ENCODE peak calls at places on chromosome 3, in seven cellular contexts. One of them, this sample, is unnamed.

GRCh38 chr3:107676469-107677309 is 153.9 kb downstream of the BBX start:
- DNase-seq in gastrocnemius medialis: no peak
- DNase-seq in K562: no peak
- DNase-seq in adrenal gland: no peak
- DNase-seq in cardiac muscle cell: peak; percentile 43
- DNase-seq in testis: no peak
- DNase-seq in CD4-positive, alpha-beta memory T cell: peak; percentile 33
- DNase-seq in this sample: no peak

GRCh38 chr3:194979173-194979572 is 291.8 kb downstream of the XXYLT1 start:
- DNase-seq in adrenal gland: no peak
- DNase-seq in cardiac muscle cell: no peak
- DNase-seq in CD4-positive, alpha-beta memory T cell: no peak
- DNase-seq in gastrocnemius medialis: no peak
- DNase-seq in testis: no peak
- DNase-seq in K562: no peak
- DNase-seq in this sample: no peak

GRCh38 chr3:179181993-179182551 is 33.9 kb downstream of the PIK3CA start:
- DNase-seq in K562: no peak
- DNase-seq in CD4-positive, alpha-beta memory T cell: no peak
- DNase-seq in cardiac muscle cell: no peak
- DNase-seq in gastrocnemius medialis: no peak
- DNase-seq in adrenal gland: no peak
- DNase-seq in testis: no peak
- DNase-seq in this sample: peak; percentile 49

GRCh38 chr3:136577791-136578190 is 174.4 kb downstream of the STAG1 start:
- DNase-seq in gastrocnemius medialis: no peak
- DNase-seq in cardiac muscle cell: no peak
- DNase-seq in CD4-positive, alpha-beta memory T cell: no peak
- DNase-seq in adrenal gland: no peak
- DNase-seq in testis: no peak
- DNase-seq in K562: peak; percentile 51
- DNase-seq in this sample: no peak

GRCh38 chr3:117903226-117903625 is 1131.4 kb downstream of the IGSF11 start:
- DNase-seq in adrenal gland: no peak
- DNase-seq in K562: no peak
- DNase-seq in gastrocnemius medialis: no peak
- DNase-seq in testis: no peak
- DNase-seq in CD4-positive, alpha-beta memory T cell: no peak
- DNase-seq in cardiac muscle cell: no peak
- DNase-seq in this sample: no peak

GRCh38 chr3:30135190-30135589 is 471.2 kb upstream of the TGFBR2 start:
- DNase-seq in K562: no peak
- DNase-seq in gastrocnemius medialis: no peak
- DNase-seq in adrenal gland: no peak
- DNase-seq in cardiac muscle cell: no peak
- DNase-seq in CD4-positive, alpha-beta memory T cell: no peak
- DNase-seq in testis: no peak
- DNase-seq in this sample: no peak

GRCh38 chr3:109707642-109708041 is 370.3 kb upstream of the DPPA4 start:
- DNase-seq in K562: no peak
- DNase-seq in cardiac muscle cell: no peak
- DNase-seq in gastrocnemius medialis: no peak
- DNase-seq in testis: no peak
- DNase-seq in CD4-positive, alpha-beta memory T cell: no peak
- DNase-seq in adrenal gland: no peak
- DNase-seq in this sample: no peak

GRCh38 chr3:146543461-146544012 is 870 bp downstream of the PLSCR1 start:
- DNase-seq in gastrocnemius medialis: no peak
- DNase-seq in CD4-positive, alpha-beta memory T cell: no peak
- DNase-seq in K562: peak; percentile 31
- DNase-seq in testis: peak; percentile 54
- DNase-seq in cardiac muscle cell: peak; percentile 25
- DNase-seq in adrenal gland: peak; percentile 27
- DNase-seq in this sample: no peak

GRCh38 chr3:174101244-174101643 is 703.7 kb downstream of the NLGN1 start:
- DNase-seq in testis: no peak
- DNase-seq in cardiac muscle cell: no peak
- DNase-seq in K562: no peak
- DNase-seq in adrenal gland: no peak
- DNase-seq in CD4-positive, alpha-beta memory T cell: no peak
- DNase-seq in gastrocnemius medialis: no peak
- DNase-seq in this sample: no peak

GRCh38 chr3:55570361-55570760 is 83.3 kb upstream of the WNT5A start:
- DNase-seq in cardiac muscle cell: no peak
- DNase-seq in K562: no peak
- DNase-seq in CD4-positive, alpha-beta memory T cell: no peak
- DNase-seq in gastrocnemius medialis: no peak
- DNase-seq in adrenal gland: no peak
- DNase-seq in testis: no peak
- DNase-seq in this sample: no peak

GRCh38 chr3:31358473-31359075 is 174.2 kb upstream of the STT3B start:
- DNase-seq in CD4-positive, alpha-beta memory T cell: no peak
- DNase-seq in cardiac muscle cell: no peak
- DNase-seq in K562: no peak
- DNase-seq in adrenal gland: no peak
- DNase-seq in testis: no peak
- DNase-seq in gastrocnemius medialis: no peak
- DNase-seq in this sample: no peak

GRCh38 chr3:124172846-124173245 is 180.9 kb upstream of the ROPN1 start:
- DNase-seq in testis: no peak
- DNase-seq in cardiac muscle cell: no peak
- DNase-seq in adrenal gland: no peak
- DNase-seq in K562: no peak
- DNase-seq in gastrocnemius medialis: no peak
- DNase-seq in CD4-positive, alpha-beta memory T cell: no peak
- DNase-seq in this sample: no peak

GRCh38 chr3:191051037-191051436 is 148.0 kb upstream of the OSTN start:
- DNase-seq in cardiac muscle cell: peak; percentile 50
- DNase-seq in CD4-positive, alpha-beta memory T cell: no peak
- DNase-seq in adrenal gland: no peak
- DNase-seq in K562: no peak
- DNase-seq in testis: no peak
- DNase-seq in gastrocnemius medialis: no peak
- DNase-seq in this sample: peak; percentile 18

GRCh38 chr3:187367561-187368103 is 553 bp upstream of the RTP4 start:
- DNase-seq in K562: no peak
- DNase-seq in testis: no peak
- DNase-seq in gastrocnemius medialis: no peak
- DNase-seq in CD4-positive, alpha-beta memory T cell: no peak
- DNase-seq in cardiac muscle cell: no peak
- DNase-seq in adrenal gland: no peak
- DNase-seq in this sample: no peak

GRCh38 chr3:185060655-185061054 is 92.2 kb downstream of the C3orf70 start:
- DNase-seq in CD4-positive, alpha-beta memory T cell: no peak
- DNase-seq in gastrocnemius medialis: no peak
- DNase-seq in K562: no peak
- DNase-seq in testis: no peak
- DNase-seq in cardiac muscle cell: no peak
- DNase-seq in adrenal gland: no peak
- DNase-seq in this sample: no peak

GRCh38 chr3:195063596-195064193 is 207.3 kb downstream of the XXYLT1 start:
- DNase-seq in testis: no peak
- DNase-seq in CD4-positive, alpha-beta memory T cell: no peak
- DNase-seq in cardiac muscle cell: no peak
- DNase-seq in K562: no peak
- DNase-seq in gastrocnemius medialis: no peak
- DNase-seq in adrenal gland: no peak
- DNase-seq in this sample: no peak

GRCh38 chr3:36944012-36944640 is 728 bp downstream of the TRANK1 start:
- DNase-seq in adrenal gland: peak; percentile 44
- DNase-seq in CD4-positive, alpha-beta memory T cell: peak; percentile 34
- DNase-seq in K562: no peak
- DNase-seq in testis: peak; percentile 57
- DNase-seq in gastrocnemius medialis: no peak
- DNase-seq in cardiac muscle cell: peak; percentile 35
- DNase-seq in this sample: peak; percentile 42

GRCh38 chr3:142935963-142936362 is 27.5 kb downstream of the PAQR9 start:
- DNase-seq in cardiac muscle cell: no peak
- DNase-seq in CD4-positive, alpha-beta memory T cell: no peak
- DNase-seq in K562: no peak
- DNase-seq in testis: no peak
- DNase-seq in adrenal gland: no peak
- DNase-seq in gastrocnemius medialis: no peak
- DNase-seq in this sample: no peak

GRCh38 chr3:114179575-114179974 is 723 bp upstream of the DRD3 start:
- DNase-seq in CD4-positive, alpha-beta memory T cell: peak; percentile 14
- DNase-seq in testis: no peak
- DNase-seq in gastrocnemius medialis: no peak
- DNase-seq in K562: no peak
- DNase-seq in adrenal gland: no peak
- DNase-seq in cardiac muscle cell: peak; percentile 21
- DNase-seq in this sample: peak; percentile 40

GRCh38 chr3:137926991-137927390 is 83.0 kb upstream of the CLDN18 start:
- DNase-seq in K562: no peak
- DNase-seq in gastrocnemius medialis: no peak
- DNase-seq in adrenal gland: no peak
- DNase-seq in testis: no peak
- DNase-seq in cardiac muscle cell: no peak
- DNase-seq in CD4-positive, alpha-beta memory T cell: no peak
- DNase-seq in this sample: no peak

GRCh38 chr3:137925080-137925479 is 84.9 kb upstream of the CLDN18 start:
- DNase-seq in gastrocnemius medialis: no peak
- DNase-seq in testis: no peak
- DNase-seq in CD4-positive, alpha-beta memory T cell: no peak
- DNase-seq in K562: no peak
- DNase-seq in adrenal gland: no peak
- DNase-seq in cardiac muscle cell: no peak
- DNase-seq in this sample: no peak

GRCh38 chr3:137924628-137925027 is 85.3 kb upstream of the CLDN18 start:
- DNase-seq in adrenal gland: no peak
- DNase-seq in cardiac muscle cell: no peak
- DNase-seq in K562: no peak
- DNase-seq in gastrocnemius medialis: no peak
- DNase-seq in testis: no peak
- DNase-seq in CD4-positive, alpha-beta memory T cell: no peak
- DNase-seq in this sample: no peak
- H3K27me3 ChIP-seq in adrenal gland: no peaks in the 10 kb centered on the region
- H3K27me3 ChIP-seq in cardiac muscle cell: peaks cover 16% of the 10 kb centered on the region
- H3K27me3 ChIP-seq in K562: no peaks in the 10 kb centered on the region
- H3K27me3 ChIP-seq in gastrocnemius medialis: no peaks in the 10 kb centered on the region
- H3K27me3 ChIP-seq in testis: no peaks in the 10 kb centered on the region
- H3K27me3 ChIP-seq in CD4-positive, alpha-beta memory T cell: no peaks in the 10 kb centered on the region
- H3K27me3 ChIP-seq in this sample: peaks cover 5% of the 10 kb centered on the region

DNA sequence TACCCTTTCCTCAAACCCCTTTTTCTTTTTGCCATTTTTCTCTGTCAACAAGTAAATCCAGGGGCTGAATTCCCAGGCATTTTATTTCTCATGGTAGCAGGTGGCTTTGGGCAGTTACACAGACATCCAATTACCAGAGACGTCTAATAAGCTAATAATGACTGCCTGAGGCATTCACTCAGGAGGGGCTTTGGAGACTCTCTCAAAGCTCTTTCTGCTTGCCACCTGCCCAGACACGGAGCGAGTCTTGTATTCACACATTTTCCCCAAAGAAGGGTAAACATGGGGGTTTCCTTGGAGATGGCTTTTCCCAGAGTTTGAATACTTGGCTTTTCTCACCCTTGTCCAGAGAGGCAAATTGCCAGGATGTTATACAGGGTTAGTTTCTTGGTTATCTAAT is 132.5 kb downstream of the DIPK2A start:
- DNase-seq in gastrocnemius medialis: no peak
- DNase-seq in CD4-positive, alpha-beta memory T cell: no peak
- DNase-seq in K562: no peak
- DNase-seq in cardiac muscle cell: no peak
- DNase-seq in adrenal gland: no peak
- DNase-seq in testis: no peak
- DNase-seq in this sample: peak; percentile 41
- H3K27me3 ChIP-seq in gastrocnemius medialis: no peaks in the 10 kb centered on the region
- H3K27me3 ChIP-seq in CD4-positive, alpha-beta memory T cell: no peaks in the 10 kb centered on the region
- H3K27me3 ChIP-seq in K562: no peaks in the 10 kb centered on the region
- H3K27me3 ChIP-seq in cardiac muscle cell: no peaks in the 10 kb centered on the region
- H3K27me3 ChIP-seq in adrenal gland: no peaks in the 10 kb centered on the region
- H3K27me3 ChIP-seq in testis: no peaks in the 10 kb centered on the region
- H3K27me3 ChIP-seq in this sample: no peaks in the 10 kb centered on the region

DNA sequence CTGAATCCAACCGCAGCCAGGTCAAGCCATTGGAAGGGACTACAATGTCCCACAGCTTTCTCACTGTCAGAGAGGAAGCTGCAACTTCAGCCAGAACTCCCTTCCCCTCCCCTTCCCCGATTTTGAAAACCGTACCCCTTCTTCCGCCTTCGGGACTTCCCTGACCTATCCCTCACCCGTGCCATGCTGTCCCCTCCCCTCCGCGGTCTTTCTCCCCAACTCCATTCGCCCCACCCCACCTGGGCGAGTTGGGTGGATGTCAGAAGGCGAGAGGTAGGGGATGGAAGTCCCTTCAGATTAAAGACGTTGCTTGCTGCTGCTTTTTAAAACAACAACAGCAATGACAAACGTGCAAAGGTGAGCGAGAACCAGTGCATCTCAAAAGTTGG is 723 bp downstream of the CPNE4 start:
- DNase-seq in adrenal gland: no peak
- DNase-seq in CD4-positive, alpha-beta memory T cell: no peak
- DNase-seq in K562: no peak
- DNase-seq in cardiac muscle cell: no peak
- DNase-seq in gastrocnemius medialis: no peak
- DNase-seq in testis: no peak
- DNase-seq in this sample: no peak
- H3K27me3 ChIP-seq in adrenal gland: peaks cover 26% of the 10 kb centered on the region
- H3K27me3 ChIP-seq in CD4-positive, alpha-beta memory T cell: peaks cover 31% of the 10 kb centered on the region
- H3K27me3 ChIP-seq in K562: no peaks in the 10 kb centered on the region
- H3K27me3 ChIP-seq in cardiac muscle cell: peaks cover 45% of the 10 kb centered on the region
- H3K27me3 ChIP-seq in gastrocnemius medialis: peaks cover 36% of the 10 kb centered on the region
- H3K27me3 ChIP-seq in testis: no peaks in the 10 kb centered on the region
- H3K27me3 ChIP-seq in this sample: peaks cover 44% of the 10 kb centered on the region

GRCh38 chr3:196322-197153 is at the start of gene CHL1:
- DNase-seq in CD4-positive, alpha-beta memory T cell: no peak
- DNase-seq in adrenal gland: no peak
- DNase-seq in K562: no peak
- DNase-seq in gastrocnemius medialis: no peak
- DNase-seq in cardiac muscle cell: peak; percentile 46
- DNase-seq in testis: peak; percentile 33
- DNase-seq in this sample: peak; percentile 70

GRCh38 chr3:192215-192929 is 4.2 kb upstream of the CHL1 start:
- DNase-seq in cardiac muscle cell: no peak
- DNase-seq in gastrocnemius medialis: no peak
- DNase-seq in testis: peak; percentile 23
- DNase-seq in CD4-positive, alpha-beta memory T cell: no peak
- DNase-seq in K562: no peak
- DNase-seq in adrenal gland: no peak
- DNase-seq in this sample: no peak

GRCh38 chr3:195662-196061 is 901 bp upstream of the CHL1 start:
- DNase-seq in K562: no peak
- DNase-seq in adrenal gland: no peak
- DNase-seq in cardiac muscle cell: no peak
- DNase-seq in gastrocnemius medialis: no peak
- DNase-seq in CD4-positive, alpha-beta memory T cell: no peak
- DNase-seq in testis: no peak
- DNase-seq in this sample: no peak

GRCh38 chr3:194006-194405 is 2.6 kb upstream of the CHL1 start:
- DNase-seq in K562: no peak
- DNase-seq in cardiac muscle cell: no peak
- DNase-seq in testis: no peak
- DNase-seq in CD4-positive, alpha-beta memory T cell: no peak
- DNase-seq in gastrocnemius medialis: no peak
- DNase-seq in adrenal gland: no peak
- DNase-seq in this sample: no peak

DNA sequence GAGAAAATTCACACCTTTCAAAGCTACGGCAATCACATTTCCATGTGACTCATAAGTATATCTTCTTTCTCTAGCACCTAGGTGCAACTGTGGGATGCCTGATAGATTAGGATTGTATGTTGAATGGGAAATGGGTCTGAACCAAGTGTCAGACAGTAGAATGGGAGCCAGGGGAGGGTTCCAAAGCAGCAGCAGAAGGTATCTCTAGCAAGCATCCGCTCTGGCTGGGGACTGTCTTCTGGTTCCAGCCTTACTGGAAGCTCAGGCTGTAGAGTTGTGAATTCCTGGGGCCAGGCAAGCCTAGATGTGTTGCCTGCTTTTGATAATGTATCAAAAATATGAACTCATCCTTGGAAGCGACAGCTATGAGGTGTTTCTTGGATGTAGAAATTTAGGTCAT is 2.1 kb upstream of the CHL1 start:
- DNase-seq in CD4-positive, alpha-beta memory T cell: no peak
- DNase-seq in cardiac muscle cell: no peak
- DNase-seq in K562: no peak
- DNase-seq in testis: no peak
- DNase-seq in gastrocnemius medialis: no peak
- DNase-seq in adrenal gland: no peak
- DNase-seq in this sample: no peak
- H3K27me3 ChIP-seq in CD4-positive, alpha-beta memory T cell: no peaks in the 10 kb centered on the region
- H3K27me3 ChIP-seq in cardiac muscle cell: peaks cover 56% of the 10 kb centered on the region
- H3K27me3 ChIP-seq in K562: no peaks in the 10 kb centered on the region
- H3K27me3 ChIP-seq in testis: no peaks in the 10 kb centered on the region
- H3K27me3 ChIP-seq in gastrocnemius medialis: peaks cover 22% of the 10 kb centered on the region
- H3K27me3 ChIP-seq in adrenal gland: peaks cover 18% of the 10 kb centered on the region
- H3K27me3 ChIP-seq in this sample: peaks cover 8% of the 10 kb centered on the region